ENCODE peak calls at places on chromosomes 7 and 10, in seven cellular contexts. F, T, Q, W, O, N and M are unnamed samples.

GRCh38 chr7:116967254-116967922 is 14.1 kb downstream of the ST7 start:
- DNase-seq in F (no peak), T (no peak), Q (no peak), W (no peak), O (no peak), N (no peak), M (no peak)

GRCh38 chr7:45149606-45150005 is 8.0 kb upstream of the RAMP3 start:
- DNase-seq in F (no peak), T (no peak), Q (no peak), W (no peak), O (no peak), N (no peak), M (no peak)

GRCh38 chr10:3873728-3874461 is 88.9 kb upstream of the KLF6 start:
- DNase-seq in F (peak), T (no peak), Q (no peak), W (no peak), O (peak), N (no peak), M (no peak)

GRCh38 chr7:44637788-44638594 is 31.6 kb downstream of the OGDH start:
- DNase-seq in F (peak), T (peak), Q (peak), W (peak), O (peak), N (no peak), M (no peak)

GRCh38 chr10:75466886-75467285 is 35.5 kb downstream of the LRMDA start:
- DNase-seq in F (no peak), T (peak), Q (no peak), W (peak), O (no peak), N (no peak), M (no peak)

GRCh38 chr7:116172353-116172752 is 38.0 kb upstream of the TES start:
- DNase-seq in F (no peak), T (no peak), Q (no peak), W (peak), O (no peak), N (no peak), M (no peak)

GRCh38 chr7:33862946-33863814 is 42.2 kb upstream of the BMPER start:
- DNase-seq in F (no peak), T (no peak), Q (peak), W (no peak), O (no peak), N (no peak), M (no peak)

GRCh38 chr7:11130012-11130411 is 156.3 kb downstream of the PHF14 start:
- DNase-seq in F (no peak), T (peak), Q (no peak), W (peak), O (peak), N (no peak), M (no peak)

GRCh38 chr10:103598654-103599115 is 105.2 kb downstream of the NEURL1 start:
- DNase-seq in F (peak), T (peak), Q (peak), W (peak), O (peak), N (no peak), M (peak)

GRCh38 chr7:133489906-133490305 is 237.0 kb downstream of the EXOC4 start:
- DNase-seq in F (no peak), T (no peak), Q (no peak), W (no peak), O (no peak), N (no peak), M (no peak)

GRCh38 chr10:2980791-2981360 is 86.5 kb upstream of the PFKP start:
- DNase-seq in F (no peak), T (no peak), Q (no peak), W (peak), O (peak), N (no peak), M (no peak)

GRCh38 chr7:45203947-45204445 is 46.4 kb downstream of the RAMP3 start:
- DNase-seq in F (no peak), T (peak), Q (no peak), W (peak), O (peak), N (no peak), M (no peak)

GRCh38 chr10:97539523-97540200 is 32.9 kb upstream of the ANKRD2 start:
- DNase-seq in F (no peak), T (peak), Q (no peak), W (peak), O (peak), N (no peak), M (no peak)
- TF ChIP-seq CTCF in F (no peak), T (no peak), Q (no peak), W (peak), O (peak), N (no peak), M (no peak)

GRCh38 chr7:128867241-128867640 is 4.6 kb downstream of the ATP6V1F start:
- DNase-seq in F (no peak), T (no peak), Q (no peak), W (no peak), O (no peak), N (no peak), M (no peak)
- TF ChIP-seq CTCF in F (no peak), T (no peak), Q (no peak), W (no peak), O (no peak), N (no peak), M (no peak)

GRCh38 chr10:9766762-9767161 is 1250.9 kb upstream of the CELF2 start:
- DNase-seq in F (no peak), T (no peak), Q (no peak), W (no peak), O (peak), N (no peak), M (no peak)
- TF ChIP-seq CTCF in F (no peak), T (no peak), Q (no peak), W (no peak), O (peak), N (no peak), M (peak)

GRCh38 chr7:20958474-20958873 is 171.8 kb upstream of the SP8 start:
- DNase-seq in F (no peak), T (no peak), Q (no peak), W (no peak), O (no peak), N (no peak), M (no peak)

GRCh38 chr7:20954711-20955641 is 168.3 kb upstream of the SP8 start:
- DNase-seq in F (no peak), T (peak), Q (no peak), W (no peak), O (no peak), N (no peak), M (no peak)

GRCh38 chr7:20952891-20953290 is 166.2 kb upstream of the SP8 start:
- DNase-seq in F (no peak), T (no peak), Q (no peak), W (no peak), O (no peak), N (no peak), M (no peak)
- TF ChIP-seq CTCF in F (no peak), T (no peak), Q (no peak), W (no peak), O (no peak), N (no peak), M (no peak)

GRCh38 chr7:103887853-103888602 is 101.4 kb downstream of the RELN start:
- DNase-seq in F (no peak), T (no peak), Q (no peak), W (no peak), O (no peak), N (no peak), M (no peak)
- TF ChIP-seq CTCF in F (no peak), T (no peak), Q (no peak), W (no peak), O (peak), N (no peak), M (no peak)

GRCh38 chr7:95593343-95593742 is 3.0 kb downstream of the PDK4 start:
- DNase-seq in F (no peak), T (no peak), Q (no peak), W (no peak), O (no peak), N (no peak), M (no peak)
- TF ChIP-seq CTCF in F (no peak), T (no peak), Q (no peak), W (no peak), O (no peak), N (no peak), M (no peak)

GRCh38 chr7:142152076-142152475 is 40.6 kb downstream of the MGAM2 start:
- DNase-seq in F (no peak), T (no peak), Q (no peak), W (no peak), O (no peak), N (no peak), M (no peak)

GRCh38 chr7:142150869-142151268 is 39.4 kb downstream of the MGAM2 start:
- DNase-seq in F (no peak), T (no peak), Q (no peak), W (no peak), O (no peak), N (no peak), M (no peak)

GRCh38 chr7:142158741-142159496 is 47.4 kb downstream of the MGAM2 start:
- DNase-seq in F (no peak), T (no peak), Q (no peak), W (no peak), O (no peak), N (no peak), M (no peak)

GRCh38 chr7:142153400-142153799 is 41.9 kb downstream of the MGAM2 start:
- DNase-seq in F (no peak), T (peak), Q (no peak), W (no peak), O (peak), N (no peak), M (no peak)
- TF ChIP-seq CTCF in F (no peak), T (no peak), Q (no peak), W (no peak), O (peak), N (no peak), M (peak)

GRCh38 chr7:126790763-126791162 is 462.0 kb downstream of the GRM8 start:
- DNase-seq in F (no peak), T (peak), Q (no peak), W (no peak), O (no peak), N (no peak), M (no peak)
- TF ChIP-seq CTCF in F (no peak), T (no peak), Q (no peak), W (no peak), O (peak), N (peak), M (no peak)

DNA sequence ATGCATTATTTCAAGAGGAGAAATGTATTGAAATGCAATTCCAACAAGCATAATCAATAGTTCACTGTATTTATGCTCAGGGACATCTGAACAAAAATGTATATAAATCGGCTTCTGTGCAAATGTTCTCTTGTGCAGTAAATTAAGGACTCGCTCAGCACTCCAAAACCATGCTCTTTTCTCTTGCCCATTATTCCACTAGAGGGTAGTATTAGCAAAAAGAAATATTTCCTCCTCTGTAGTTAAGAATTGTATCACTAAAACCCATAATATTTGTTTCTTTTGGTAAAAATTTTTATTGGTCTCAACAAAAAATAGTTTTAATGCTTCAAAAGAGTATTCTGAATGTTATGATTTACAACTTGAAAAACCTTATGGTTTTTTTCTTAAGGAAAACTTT is 803.1 kb downstream of the PCDH15 start:
- DNase-seq in F (no peak), T (peak), Q (no peak), W (no peak), O (peak), N (no peak), M (no peak)
- TF ChIP-seq CTCF in F (no peak), T (peak), Q (no peak), W (no peak), O (no peak), N (peak), M (peak)

DNA sequence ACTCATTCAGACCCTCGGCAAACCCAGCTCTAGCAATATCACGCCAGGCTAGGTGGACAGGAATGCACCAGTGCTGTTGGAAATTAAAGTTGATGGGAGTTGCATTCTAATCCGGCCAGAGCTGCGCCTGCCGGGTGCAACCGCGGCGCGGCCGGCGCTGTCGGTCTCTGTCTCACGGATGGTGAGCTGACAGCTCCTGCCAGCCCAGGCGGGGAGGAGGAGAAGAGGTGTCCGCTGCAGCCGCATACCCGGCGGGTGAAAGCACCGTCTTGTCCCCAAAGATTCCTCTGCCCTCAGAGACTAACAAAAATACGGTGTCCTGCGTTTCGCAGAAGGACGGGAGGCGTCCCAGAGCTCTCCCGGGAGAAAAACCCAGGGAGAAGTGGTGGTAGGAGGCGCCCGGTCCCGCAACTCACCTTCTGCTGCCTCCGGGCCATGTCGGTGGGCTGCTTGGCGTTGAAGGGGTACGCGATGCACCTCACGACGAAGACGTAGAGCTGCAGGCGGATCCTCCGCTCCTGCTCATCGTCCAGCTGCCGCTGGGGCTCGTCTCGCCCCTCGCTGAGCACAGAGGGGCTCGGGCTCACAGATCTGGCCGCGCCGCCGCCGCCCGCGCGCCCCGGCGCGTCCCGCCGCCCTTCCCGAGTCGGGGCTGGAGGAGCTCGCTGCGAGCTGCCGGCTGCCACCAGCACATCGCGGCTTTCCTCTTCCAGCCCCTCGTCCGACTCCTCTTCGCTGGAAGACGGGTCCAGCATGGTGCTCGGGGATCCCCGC is 490 bp downstream of the CADPS2 start:
- DNase-seq in F (peak), T (peak), Q (no peak), W (peak), O (peak), N (peak), M (peak)
- TF ChIP-seq CTCF in F (no peak), T (no peak), Q (no peak), W (no peak), O (peak), N (no peak), M (peak)